ENCODE peak calls at places on chromosomes 4 and X, in eight cellular contexts. Y is stimulated activated CD8-positive, alpha-beta memory T cell treated with anti-CD3 and anti-CD28 coated beads, Interleukin-15, amount 100 ng/mL, for 4 hours; E is choroid plexus epithelial cell; I is endothelial cell; B is NCI-H1105 treated with DMSO at 0.1 percent for 48 hours; X is epithelial cell of prostate; F is GM13977; N is mesendoderm. P is an unnamed sample.

GRCh38 chr4:11765849-11766453 is 337.3 kb upstream of the HS3ST1 start:
- DNase-seq in Y (no peak), E (peak), I (peak), B (peak), X (no peak), F (peak), N (peak), P (no peak)

GRCh38 chr4:163523791-163524365 is 29.4 kb downstream of the TMA16 start:
- DNase-seq in Y (no peak), E (no peak), I (no peak), B (no peak), X (no peak), F (no peak), N (no peak), P (no peak)

GRCh38 chr4:114603455-114603854 is 4.8 kb downstream of the UGT8 start:
- DNase-seq in Y (no peak), E (no peak), I (no peak), B (peak), X (no peak), F (peak), N (peak), P (no peak)

GRCh38 chrX:123087326-123087725 is 96.8 kb upstream of the GRIA3 start:
- DNase-seq in Y (no peak), E (peak), I (no peak), B (no peak), X (no peak), F (no peak), N (no peak), P (no peak)

GRCh38 chr4:152081024-152081423 is 320.2 kb upstream of the GATB start:
- DNase-seq in Y (no peak), E (no peak), I (no peak), B (no peak), X (no peak), F (no peak), N (no peak), P (no peak)

GRCh38 chrX:23334871-23335599 is 386 bp downstream of the PTCHD1 start:
- DNase-seq in Y (no peak), E (no peak), I (no peak), B (peak), X (no peak), F (peak), N (peak), P (no peak)

GRCh38 chr4:187184513-187184912 is 460.9 kb upstream of the FAT1 start:
- DNase-seq in Y (no peak), E (no peak), I (no peak), B (peak), X (no peak), F (no peak), N (no peak), P (no peak)

GRCh38 chr4:3193531-3194203 is 55.3 kb upstream of the MSANTD1 start:
- DNase-seq in Y (no peak), E (peak), I (no peak), B (peak), X (no peak), F (no peak), N (no peak), P (no peak)

GRCh38 chrX:41337140-41337539 is 3.2 kb downstream of the DDX3X start:
- DNase-seq in Y (no peak), E (peak), I (no peak), B (no peak), X (no peak), F (no peak), N (no peak), P (no peak)

GRCh38 chrX:46130246-46130645 is 415.0 kb downstream of the ZNF674 start:
- DNase-seq in Y (no peak), E (no peak), I (no peak), B (peak), X (no peak), F (no peak), N (peak), P (no peak)

P was measured in effector memory CD4-positive, alpha-beta T cell.